ENCODE peak calls at places on chromosomes 4 and X, in nine cellular contexts. One of them, this sample, is unnamed.

GRCh38 chrX:16316336-16316735 is 149.1 kb downstream of the MAGEB17 start:
- DNase-seq in effector memory CD4-positive, alpha-beta T cell: no peak
- DNase-seq in RPMI7951: no peak
- DNase-seq in germinal center: no peak
- DNase-seq in iris pigment epithelial cell: no peak
- DNase-seq in HTR-8/SVneo: no peak
- DNase-seq in T follicular helper cell: no peak
- DNase-seq in chondrocyte: no peak
- DNase-seq in AG08395: no peak
- DNase-seq in this sample: no peak

GRCh38 chr4:39335566-39335965 is 30.6 kb downstream of the RFC1 start:
- DNase-seq in HTR-8/SVneo: no peak
- DNase-seq in chondrocyte: no peak
- DNase-seq in RPMI7951: no peak
- DNase-seq in effector memory CD4-positive, alpha-beta T cell: no peak
- DNase-seq in T follicular helper cell: no peak
- DNase-seq in germinal center: no peak
- DNase-seq in AG08395: no peak
- DNase-seq in iris pigment epithelial cell: no peak
- DNase-seq in this sample: no peak

GRCh38 chr4:56979674-56980073 is 978 bp downstream of the POLR2B start:
- DNase-seq in germinal center: no peak
- DNase-seq in T follicular helper cell: no peak
- DNase-seq in chondrocyte: no peak
- DNase-seq in RPMI7951: peak; percentile 39
- DNase-seq in effector memory CD4-positive, alpha-beta T cell: no peak
- DNase-seq in iris pigment epithelial cell: peak; percentile 52
- DNase-seq in HTR-8/SVneo: no peak
- DNase-seq in AG08395: no peak
- DNase-seq in this sample: no peak

GRCh38 chr4:46937493-46937892 is 28.4 kb upstream of the COX7B2 start:
- DNase-seq in AG08395: no peak
- DNase-seq in germinal center: no peak
- DNase-seq in HTR-8/SVneo: no peak
- DNase-seq in chondrocyte: no peak
- DNase-seq in RPMI7951: no peak
- DNase-seq in effector memory CD4-positive, alpha-beta T cell: no peak
- DNase-seq in T follicular helper cell: no peak
- DNase-seq in iris pigment epithelial cell: peak; percentile 10
- DNase-seq in this sample: no peak

GRCh38 chr4:161799687-161800086 is 364.1 kb downstream of the FSTL5 start:
- DNase-seq in chondrocyte: no peak
- DNase-seq in T follicular helper cell: no peak
- DNase-seq in HTR-8/SVneo: no peak
- DNase-seq in effector memory CD4-positive, alpha-beta T cell: no peak
- DNase-seq in AG08395: no peak
- DNase-seq in germinal center: no peak
- DNase-seq in RPMI7951: no peak
- DNase-seq in iris pigment epithelial cell: peak; percentile 15
- DNase-seq in this sample: no peak

GRCh38 chr4:32462944-32463343 is 1742.8 kb downstream of the PCDH7 start:
- DNase-seq in T follicular helper cell: no peak
- DNase-seq in HTR-8/SVneo: no peak
- DNase-seq in RPMI7951: no peak
- DNase-seq in effector memory CD4-positive, alpha-beta T cell: no peak
- DNase-seq in AG08395: peak; percentile 2
- DNase-seq in chondrocyte: no peak
- DNase-seq in germinal center: no peak
- DNase-seq in iris pigment epithelial cell: peak; percentile 12
- DNase-seq in this sample: peak; percentile 12

GRCh38 chr4:119632216-119632615 is 3.6 kb upstream of the PDE5A start:
- DNase-seq in germinal center: no peak
- DNase-seq in HTR-8/SVneo: no peak
- DNase-seq in AG08395: peak; percentile 67
- DNase-seq in chondrocyte: no peak
- DNase-seq in iris pigment epithelial cell: peak; percentile 84
- DNase-seq in effector memory CD4-positive, alpha-beta T cell: no peak
- DNase-seq in T follicular helper cell: no peak
- DNase-seq in RPMI7951: no peak
- DNase-seq in this sample: peak; percentile 57

GRCh38 chrX:153649178-153649914 is 2.3 kb downstream of the DUSP9 start:
- DNase-seq in effector memory CD4-positive, alpha-beta T cell: no peak
- DNase-seq in HTR-8/SVneo: no peak
- DNase-seq in iris pigment epithelial cell: no peak
- DNase-seq in RPMI7951: no peak
- DNase-seq in T follicular helper cell: no peak
- DNase-seq in AG08395: peak; percentile 39
- DNase-seq in germinal center: peak; percentile 68
- DNase-seq in chondrocyte: peak; percentile 87
- DNase-seq in this sample: peak; percentile 61

GRCh38 chrX:76183289-76184057 is 10.6 kb downstream of the PBDC1 start:
- DNase-seq in RPMI7951: peak; percentile 45
- DNase-seq in germinal center: no peak
- DNase-seq in T follicular helper cell: no peak
- DNase-seq in AG08395: no peak
- DNase-seq in chondrocyte: no peak
- DNase-seq in effector memory CD4-positive, alpha-beta T cell: no peak
- DNase-seq in HTR-8/SVneo: no peak
- DNase-seq in iris pigment epithelial cell: peak; percentile 89
- DNase-seq in this sample: no peak

GRCh38 chrX:50812995-50813842 is 775 bp downstream of the SHROOM4 start:
- DNase-seq in AG08395: peak; percentile 35
- DNase-seq in chondrocyte: peak; percentile 88
- DNase-seq in RPMI7951: peak; percentile 13
- DNase-seq in HTR-8/SVneo: no peak
- DNase-seq in germinal center: no peak
- DNase-seq in effector memory CD4-positive, alpha-beta T cell: no peak
- DNase-seq in iris pigment epithelial cell: peak; percentile 69
- DNase-seq in T follicular helper cell: no peak
- DNase-seq in this sample: peak; percentile 63

This sample was measured in AG20443.